ENCODE peak calls at places on chromosomes 7 and 10, in eight cellular contexts. C is D721Med, R is fibroblast of pulmonary artery, Z is Calu3, K is WERI-Rb-1, E is astrocyte of the spinal cord, H is AG09319, W is heart left ventricle. O is an unnamed sample.

GRCh38 chr7:149475121-149476045 is 14.5 kb upstream of the ZNF777 start:
- DNase-seq in C (no peak), R (no peak), Z (no peak), K (no peak), E (no peak), H (no peak), W (no peak), O (no peak)

GRCh38 chr7:22561895-22562593 is 62.1 kb upstream of the STEAP1B start:
- DNase-seq in C (no peak), R (peak), Z (peak), K (no peak), E (peak), H (no peak), W (no peak), O (no peak)

GRCh38 chr7:149707448-149707886 is 65.9 kb downstream of the ZNF467 start:
- DNase-seq in C (no peak), R (no peak), Z (no peak), K (no peak), E (no peak), H (no peak), W (no peak), O (peak)

GRCh38 chr7:2701406-2701805 is 13.4 kb downstream of the AMZ1 start:
- DNase-seq in C (no peak), R (no peak), Z (no peak), K (no peak), E (no peak), H (no peak), W (no peak), O (no peak)

GRCh38 chr7:140509789-140510188 is 30.5 kb upstream of the MKRN1 start:
- DNase-seq in C (no peak), R (no peak), Z (peak), K (no peak), E (no peak), H (no peak), W (no peak), O (no peak)

GRCh38 chr10:33939892-33940291 is 605.4 kb upstream of the NRP1 start:
- DNase-seq in C (no peak), R (no peak), Z (no peak), K (no peak), E (no peak), H (no peak), W (no peak), O (no peak)

GRCh38 chr7:519974-520458 is 370 bp upstream of the PDGFA start:
- DNase-seq in C (no peak), R (peak), Z (peak), K (no peak), E (peak), H (no peak), W (peak), O (peak)

GRCh38 chr7:87570178-87570577 is 30.5 kb downstream of the ABCB1 start:
- DNase-seq in C (no peak), R (peak), Z (no peak), K (no peak), E (peak), H (peak), W (no peak), O (no peak)

GRCh38 chr10:102802920-102803534 is 34.2 kb downstream of the CYP17A1 start:
- DNase-seq in C (no peak), R (peak), Z (no peak), K (no peak), E (peak), H (peak), W (peak), O (no peak)

GRCh38 chr7:44288381-44288685 is 37.1 kb downstream of the CAMK2B start:
- DNase-seq in C (no peak), R (no peak), Z (no peak), K (no peak), E (no peak), H (no peak), W (peak), O (no peak)

GRCh38 chr10:130354555-130354954 is 218.4 kb downstream of the GLRX3 start:
- DNase-seq in C (no peak), R (no peak), Z (no peak), K (no peak), E (no peak), H (no peak), W (no peak), O (no peak)

GRCh38 chr10:112810651-112811215 is 139.3 kb upstream of the TCF7L2 start:
- DNase-seq in C (no peak), R (no peak), Z (no peak), K (peak), E (no peak), H (no peak), W (no peak), O (no peak)

GRCh38 chr10:108544500-108545120 is 1378.7 kb downstream of the XPNPEP1 start:
- DNase-seq in C (no peak), R (peak), Z (peak), K (peak), E (peak), H (peak), W (no peak), O (peak)

GRCh38 chr10:1198453-1199344 is 142.5 kb downstream of the WDR37 start:
- DNase-seq in C (no peak), R (no peak), Z (no peak), K (no peak), E (no peak), H (no peak), W (peak), O (no peak)

GRCh38 chr10:81179805-81180452 is 642.2 kb downstream of the SH2D4B start:
- DNase-seq in C (no peak), R (no peak), Z (peak), K (peak), E (peak), H (no peak), W (no peak), O (peak)

GRCh38 chr10:112966191-112966855 is 16.3 kb downstream of the TCF7L2 start:
- DNase-seq in C (no peak), R (no peak), Z (no peak), K (no peak), E (no peak), H (no peak), W (no peak), O (no peak)

GRCh38 chr10:93991596-93992284 is 2.0 kb upstream of the PLCE1 start:
- DNase-seq in C (no peak), R (peak), Z (peak), K (no peak), E (peak), H (no peak), W (peak), O (peak)

GRCh38 chr7:76514926-76515325 is 4.6 kb downstream of the UPK3B start:
- DNase-seq in C (no peak), R (no peak), Z (no peak), K (no peak), E (no peak), H (no peak), W (no peak), O (no peak)

GRCh38 chr7:76509931-76510877 is at the start of gene UPK3B:
- DNase-seq in C (no peak), R (no peak), Z (peak), K (peak), E (peak), H (no peak), W (no peak), O (no peak)

GRCh38 chr7:76513817-76514799 is 3.8 kb downstream of the UPK3B start:
- DNase-seq in C (no peak), R (no peak), Z (no peak), K (no peak), E (no peak), H (no peak), W (no peak), O (no peak)

GRCh38 chr7:76512941-76513816 is 2.8 kb downstream of the UPK3B start:
- DNase-seq in C (no peak), R (peak), Z (peak), K (peak), E (no peak), H (no peak), W (no peak), O (peak)

DNA sequence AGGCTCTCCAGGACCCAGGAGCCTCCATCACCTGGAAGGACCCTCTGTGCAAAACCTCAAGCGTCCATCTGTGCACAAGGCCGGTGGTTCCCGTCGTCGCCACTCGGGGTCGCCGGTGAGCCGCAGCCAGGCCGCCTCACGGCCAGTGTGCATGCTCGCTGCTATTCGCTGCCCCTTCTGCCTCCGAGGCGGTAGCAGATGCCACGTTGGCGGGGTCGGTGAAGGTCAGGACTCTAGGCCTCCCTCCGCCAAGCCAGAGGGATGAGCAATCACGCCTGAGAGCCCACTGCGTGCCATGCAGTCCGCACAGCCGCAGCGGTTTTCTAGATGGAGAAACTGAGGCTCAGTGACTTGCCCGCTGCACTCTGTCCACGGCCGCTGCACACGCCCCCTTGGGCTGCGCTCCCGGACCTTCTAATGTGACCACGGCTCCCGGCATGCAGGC is 5.7 kb downstream of the UPK3B start:
- DNase-seq in C (peak), R (peak), Z (no peak), K (no peak), E (no peak), H (peak), W (no peak), O (peak)
- TF ChIP-seq CTCF in C (peak), R (peak), Z (no peak), K (no peak), E (no peak), H (peak), W (no peak), O (peak)

DNA sequence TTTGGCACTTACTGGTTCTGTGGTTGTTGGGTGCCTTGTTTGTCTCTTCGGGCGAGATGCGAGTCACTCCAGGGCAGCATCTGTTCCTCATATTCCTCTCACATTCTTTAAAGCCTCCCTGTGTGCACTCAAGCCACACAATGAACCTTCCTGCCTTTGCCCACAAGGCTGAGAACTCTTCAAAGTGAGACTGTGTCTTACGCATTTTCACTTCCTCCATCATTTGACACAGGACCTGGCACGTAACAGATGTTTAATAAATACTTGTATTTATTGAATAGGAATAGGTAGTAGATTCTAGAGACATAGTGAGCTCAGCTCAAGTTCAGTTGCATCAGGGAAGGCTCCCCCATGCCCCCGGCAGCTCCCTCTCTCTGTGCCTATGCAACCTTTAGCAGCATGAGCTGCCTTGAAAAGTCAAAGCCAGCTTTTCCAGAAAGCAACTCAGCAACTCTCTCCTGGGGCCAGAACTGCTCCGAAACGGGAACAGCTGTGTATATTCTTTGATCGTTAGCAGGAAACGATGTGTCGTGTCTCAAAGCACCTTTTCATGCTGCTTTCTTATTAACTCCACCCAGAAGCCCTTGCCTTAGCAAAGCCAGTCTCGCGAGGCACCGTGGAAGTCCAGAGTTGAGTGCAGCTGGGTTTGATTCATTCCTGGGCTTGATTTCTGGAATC is 97.5 kb downstream of the PFKFB3 start:
- DNase-seq in C (no peak), R (peak), Z (peak), K (no peak), E (peak), H (no peak), W (no peak), O (no peak)
- TF ChIP-seq CTCF in C (no peak), R (no peak), Z (no peak), K (no peak), E (no peak), H (no peak), W (no peak), O (no peak)

DNA sequence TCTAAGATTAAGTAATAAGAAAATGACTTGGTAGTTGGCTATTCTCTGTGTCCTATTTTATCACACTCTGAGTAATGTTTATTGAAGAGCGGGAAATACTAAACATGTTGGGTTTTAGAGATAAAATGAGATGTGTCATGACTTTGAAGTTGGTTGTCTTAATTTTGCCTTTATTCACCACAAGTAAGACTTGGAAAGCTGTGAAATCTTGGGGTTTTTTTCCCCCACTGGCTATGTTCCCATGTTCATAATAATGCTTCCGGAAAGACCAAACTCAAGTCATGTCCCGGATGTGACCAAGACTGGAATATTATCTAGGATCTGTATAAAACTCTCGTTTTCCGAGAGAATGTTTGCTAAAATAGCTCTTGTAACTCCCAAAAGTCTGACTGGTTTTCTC is 169.4 kb downstream of the ZNF365 start:
- DNase-seq in C (no peak), R (no peak), Z (no peak), K (no peak), E (no peak), H (no peak), W (no peak), O (no peak)
- TF ChIP-seq CTCF in C (no peak), R (no peak), Z (no peak), K (no peak), E (no peak), H (no peak), W (no peak), O (no peak)

GRCh38 chr7:118259115-118259514 is 34.6 kb downstream of the ANKRD7 start:
- DNase-seq in C (no peak), R (peak), Z (no peak), K (no peak), E (peak), H (no peak), W (no peak), O (no peak)
- TF ChIP-seq CTCF in C (peak), R (no peak), Z (no peak), K (no peak), E (peak), H (no peak), W (peak), O (no peak)

DNA sequence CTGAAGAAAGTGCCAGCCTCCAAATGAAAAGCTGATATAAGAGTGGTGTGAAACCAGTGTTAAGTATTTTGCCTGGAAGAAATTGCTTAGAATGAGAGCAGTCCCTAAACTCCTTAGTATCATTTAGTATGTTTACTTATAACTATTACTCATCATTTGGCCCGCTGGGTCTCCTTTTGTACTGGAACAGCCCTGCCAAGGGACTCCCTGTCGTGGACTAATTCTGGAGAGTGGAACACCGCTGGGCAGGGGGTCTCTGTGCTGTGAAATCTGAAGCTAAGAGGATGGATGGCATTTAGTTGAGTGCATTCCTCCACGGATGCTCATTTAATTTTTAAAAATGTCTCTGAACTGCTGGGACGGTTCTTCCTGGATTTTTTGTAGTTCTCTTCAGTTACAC is 889.9 kb upstream of the C7orf33 start:
- DNase-seq in C (no peak), R (no peak), Z (no peak), K (no peak), E (peak), H (no peak), W (no peak), O (no peak)
- TF ChIP-seq CTCF in C (no peak), R (no peak), Z (no peak), K (no peak), E (no peak), H (no peak), W (no peak), O (no peak)

GRCh38 chr7:18760046-18760445 is 264.5 kb downstream of the HDAC9 start:
- DNase-seq in C (no peak), R (no peak), Z (no peak), K (no peak), E (no peak), H (no peak), W (no peak), O (no peak)

GRCh38 chr7:18753972-18754610 is 258.5 kb downstream of the HDAC9 start:
- DNase-seq in C (no peak), R (peak), Z (no peak), K (no peak), E (peak), H (peak), W (no peak), O (no peak)

GRCh38 chr7:18755793-18756192 is 260.2 kb downstream of the HDAC9 start:
- DNase-seq in C (no peak), R (no peak), Z (no peak), K (no peak), E (no peak), H (no peak), W (no peak), O (no peak)

GRCh38 chr7:18756378-18757050 is 261.0 kb downstream of the HDAC9 start:
- DNase-seq in C (no peak), R (no peak), Z (no peak), K (no peak), E (no peak), H (no peak), W (no peak), O (no peak)

DNA sequence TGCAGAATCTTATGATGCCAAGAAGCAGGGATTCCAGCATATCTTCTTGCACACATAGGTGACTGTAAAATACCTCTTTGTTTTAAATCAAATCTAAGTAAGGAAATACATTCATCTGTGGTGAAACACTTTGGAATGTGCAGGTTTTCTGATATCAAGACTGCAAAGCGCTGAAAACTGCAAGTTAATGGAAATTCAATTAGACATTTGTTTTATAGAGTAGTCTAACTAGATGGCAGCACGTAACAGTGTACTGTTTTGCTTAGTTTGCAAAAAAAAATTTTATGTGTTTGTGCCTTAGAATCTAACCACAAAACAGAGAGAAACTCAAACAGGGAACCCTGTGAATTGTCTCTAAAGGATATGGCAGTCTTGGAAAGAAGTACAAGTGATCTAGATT is 259.2 kb downstream of the HDAC9 start:
- DNase-seq in C (no peak), R (no peak), Z (no peak), K (no peak), E (peak), H (no peak), W (no peak), O (no peak)
- TF ChIP-seq CTCF in C (no peak), R (no peak), Z (no peak), K (no peak), E (no peak), H (peak), W (no peak), O (no peak)

DNA sequence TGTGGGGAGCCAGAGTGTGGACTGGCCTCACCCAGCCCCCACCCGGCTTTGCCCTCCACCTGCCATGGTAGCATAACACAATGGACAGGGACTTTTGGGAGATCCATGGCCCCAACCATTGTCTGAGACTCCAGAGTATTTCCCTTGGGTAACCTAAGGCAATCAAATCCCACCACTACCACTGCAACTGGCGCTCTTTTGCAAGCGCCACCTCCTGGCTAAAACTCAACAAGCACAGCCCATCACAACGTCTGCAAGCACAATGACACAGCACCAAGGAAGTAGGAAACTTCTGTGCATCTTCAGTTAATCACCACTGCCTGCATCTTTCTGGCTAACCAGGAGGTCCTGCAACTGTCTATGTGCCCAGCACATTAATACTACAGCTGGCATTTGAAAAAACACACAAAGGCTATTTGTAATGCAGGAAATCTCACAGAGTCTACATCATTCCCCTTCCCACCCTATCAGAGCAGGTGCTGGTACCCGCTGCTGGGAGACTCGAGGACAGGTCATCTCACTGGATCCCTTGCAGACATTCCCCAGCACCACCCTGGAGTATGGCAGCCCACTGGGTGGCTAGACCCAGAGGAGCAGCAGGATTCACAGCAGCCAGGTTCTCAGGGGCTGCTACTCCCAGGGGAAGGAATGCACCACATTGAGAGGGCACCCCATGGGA is 27.7 kb downstream of the ANKRD26 start:
- DNase-seq in C (no peak), R (peak), Z (no peak), K (no peak), E (no peak), H (no peak), W (no peak), O (peak)
- TF ChIP-seq CTCF in C (no peak), R (no peak), Z (no peak), K (peak), E (no peak), H (no peak), W (no peak), O (peak)

GRCh38 chr7:115679423-115679822 is 351.1 kb downstream of the TFEC start:
- DNase-seq in C (no peak), R (no peak), Z (no peak), K (no peak), E (no peak), H (no peak), W (no peak), O (no peak)
- TF ChIP-seq CTCF in C (no peak), R (no peak), Z (no peak), K (no peak), E (no peak), H (no peak), W (no peak), O (no peak)

DNA sequence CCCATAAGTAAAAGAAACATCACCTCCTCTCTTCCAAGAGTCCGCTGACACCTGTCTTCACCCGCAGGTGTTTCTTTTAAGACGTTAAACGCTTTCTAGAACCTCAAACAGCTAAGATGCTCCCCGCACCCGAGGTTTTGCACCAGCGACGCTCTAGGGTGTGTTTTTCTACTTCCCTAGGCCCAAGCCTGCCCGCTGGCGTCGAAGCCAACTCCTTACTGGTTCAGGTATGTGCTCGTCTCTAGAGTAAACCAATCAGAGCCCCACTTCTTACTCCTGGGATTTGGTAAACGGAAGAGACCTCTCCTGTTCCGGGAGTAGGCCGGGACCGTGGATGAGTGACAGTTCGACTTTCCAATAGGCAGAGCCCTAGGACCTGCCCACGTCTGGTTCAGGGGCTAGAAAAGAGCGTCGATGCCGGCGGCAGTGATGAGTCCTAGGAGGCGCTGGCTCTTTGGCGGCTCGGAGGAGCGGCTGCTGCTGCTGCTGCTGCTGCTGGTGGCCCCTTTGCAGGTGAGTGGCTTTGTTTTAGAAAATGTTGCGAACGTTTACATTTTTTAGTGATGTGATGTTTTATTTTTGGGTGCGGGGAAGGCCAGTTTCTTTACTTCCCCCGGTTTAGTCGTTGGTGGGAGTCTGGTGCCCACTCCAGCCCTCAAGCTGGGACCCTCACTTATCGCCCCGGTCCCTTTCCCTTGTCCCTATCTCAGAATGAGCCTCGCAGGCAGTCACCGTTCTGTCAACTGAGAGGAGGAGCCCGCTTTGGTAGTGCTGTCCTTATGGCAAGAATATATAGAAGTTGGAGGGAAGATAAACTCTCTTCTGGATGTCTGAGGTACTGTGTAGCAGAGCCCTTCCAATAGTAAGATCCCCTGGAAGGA is at the start of gene BPGM:
- DNase-seq in C (peak), R (peak), Z (peak), K (peak), E (peak), H (peak), W (peak), O (peak)
- TF ChIP-seq CTCF in C (peak), R (peak), Z (no peak), K (peak), E (peak), H (peak), W (no peak), O (no peak)

O was measured in endothelial cell.